ENCODE peak calls at places on chromosome 5, in seven cellular contexts. One of them, this sample, is unnamed.

GRCh38 chr5:10987881-10988504 is 227.0 kb upstream of the DAP start:
- DNase-seq in stimulated activated CD4-positive, alpha-beta T cell treated with anti-CD3 and anti-CD28 coated beads, Interleukin-2, amount 100 ng/mL, for 48 hours: peak
- DNase-seq in NCI-H345: peak
- DNase-seq in MM.1S: peak
- DNase-seq in Daoy: peak
- DNase-seq in HTR-8/SVneo: peak
- DNase-seq in stimulated activated CD8-positive, alpha-beta memory T cell treated with anti-CD3 and anti-CD28 coated beads, Interleukin-15, amount 100 ng/mL, for 4 hours: no peak
- DNase-seq in this sample: peak

GRCh38 chr5:72988769-72989168 is 32.9 kb downstream of the FCHO2 start:
- DNase-seq in NCI-H345: no peak
- DNase-seq in HTR-8/SVneo: no peak
- DNase-seq in stimulated activated CD8-positive, alpha-beta memory T cell treated with anti-CD3 and anti-CD28 coated beads, Interleukin-15, amount 100 ng/mL, for 4 hours: no peak
- DNase-seq in MM.1S: no peak
- DNase-seq in Daoy: peak
- DNase-seq in stimulated activated CD4-positive, alpha-beta T cell treated with anti-CD3 and anti-CD28 coated beads, Interleukin-2, amount 100 ng/mL, for 48 hours: no peak
- DNase-seq in this sample: no peak

GRCh38 chr5:67792891-67793290 is 422.7 kb upstream of the PIK3R1 start:
- DNase-seq in stimulated activated CD8-positive, alpha-beta memory T cell treated with anti-CD3 and anti-CD28 coated beads, Interleukin-15, amount 100 ng/mL, for 4 hours: no peak
- DNase-seq in Daoy: no peak
- DNase-seq in MM.1S: no peak
- DNase-seq in HTR-8/SVneo: no peak
- DNase-seq in NCI-H345: no peak
- DNase-seq in stimulated activated CD4-positive, alpha-beta T cell treated with anti-CD3 and anti-CD28 coated beads, Interleukin-2, amount 100 ng/mL, for 48 hours: no peak
- DNase-seq in this sample: no peak

GRCh38 chr5:65913519-65913918 is 12.9 kb upstream of the ERBIN start:
- DNase-seq in stimulated activated CD8-positive, alpha-beta memory T cell treated with anti-CD3 and anti-CD28 coated beads, Interleukin-15, amount 100 ng/mL, for 4 hours: no peak
- DNase-seq in Daoy: no peak
- DNase-seq in MM.1S: no peak
- DNase-seq in HTR-8/SVneo: no peak
- DNase-seq in stimulated activated CD4-positive, alpha-beta T cell treated with anti-CD3 and anti-CD28 coated beads, Interleukin-2, amount 100 ng/mL, for 48 hours: no peak
- DNase-seq in NCI-H345: no peak
- DNase-seq in this sample: no peak

GRCh38 chr5:71769265-71769664 is 50.2 kb downstream of the CARTPT start:
- DNase-seq in stimulated activated CD4-positive, alpha-beta T cell treated with anti-CD3 and anti-CD28 coated beads, Interleukin-2, amount 100 ng/mL, for 48 hours: no peak
- DNase-seq in Daoy: no peak
- DNase-seq in stimulated activated CD8-positive, alpha-beta memory T cell treated with anti-CD3 and anti-CD28 coated beads, Interleukin-15, amount 100 ng/mL, for 4 hours: no peak
- DNase-seq in NCI-H345: no peak
- DNase-seq in HTR-8/SVneo: no peak
- DNase-seq in MM.1S: no peak
- DNase-seq in this sample: no peak

GRCh38 chr5:103646698-103647614 is 84.4 kb upstream of the NUDT12 start:
- DNase-seq in stimulated activated CD4-positive, alpha-beta T cell treated with anti-CD3 and anti-CD28 coated beads, Interleukin-2, amount 100 ng/mL, for 48 hours: no peak
- DNase-seq in HTR-8/SVneo: no peak
- DNase-seq in stimulated activated CD8-positive, alpha-beta memory T cell treated with anti-CD3 and anti-CD28 coated beads, Interleukin-15, amount 100 ng/mL, for 4 hours: no peak
- DNase-seq in MM.1S: no peak
- DNase-seq in Daoy: no peak
- DNase-seq in NCI-H345: no peak
- DNase-seq in this sample: no peak

GRCh38 chr5:87243161-87243877 is 24.4 kb upstream of the RASA1 start:
- DNase-seq in MM.1S: no peak
- DNase-seq in NCI-H345: no peak
- DNase-seq in Daoy: peak
- DNase-seq in HTR-8/SVneo: no peak
- DNase-seq in stimulated activated CD8-positive, alpha-beta memory T cell treated with anti-CD3 and anti-CD28 coated beads, Interleukin-15, amount 100 ng/mL, for 4 hours: no peak
- DNase-seq in stimulated activated CD4-positive, alpha-beta T cell treated with anti-CD3 and anti-CD28 coated beads, Interleukin-2, amount 100 ng/mL, for 48 hours: no peak
- DNase-seq in this sample: no peak

GRCh38 chr5:107129051-107129450 is 541.7 kb downstream of the EFNA5 start:
- DNase-seq in stimulated activated CD8-positive, alpha-beta memory T cell treated with anti-CD3 and anti-CD28 coated beads, Interleukin-15, amount 100 ng/mL, for 4 hours: no peak
- DNase-seq in MM.1S: no peak
- DNase-seq in HTR-8/SVneo: no peak
- DNase-seq in NCI-H345: no peak
- DNase-seq in Daoy: no peak
- DNase-seq in stimulated activated CD4-positive, alpha-beta T cell treated with anti-CD3 and anti-CD28 coated beads, Interleukin-2, amount 100 ng/mL, for 48 hours: no peak
- DNase-seq in this sample: no peak

GRCh38 chr5:149257875-149258705 is 13.6 kb upstream of the AFAP1L1 start:
- DNase-seq in HTR-8/SVneo: peak
- DNase-seq in NCI-H345: no peak
- DNase-seq in stimulated activated CD8-positive, alpha-beta memory T cell treated with anti-CD3 and anti-CD28 coated beads, Interleukin-15, amount 100 ng/mL, for 4 hours: no peak
- DNase-seq in stimulated activated CD4-positive, alpha-beta T cell treated with anti-CD3 and anti-CD28 coated beads, Interleukin-2, amount 100 ng/mL, for 48 hours: no peak
- DNase-seq in Daoy: peak
- DNase-seq in MM.1S: no peak
- DNase-seq in this sample: no peak

GRCh38 chr5:96943829-96944228 is 7.9 kb downstream of the LNPEP start:
- DNase-seq in HTR-8/SVneo: no peak
- DNase-seq in stimulated activated CD4-positive, alpha-beta T cell treated with anti-CD3 and anti-CD28 coated beads, Interleukin-2, amount 100 ng/mL, for 48 hours: no peak
- DNase-seq in stimulated activated CD8-positive, alpha-beta memory T cell treated with anti-CD3 and anti-CD28 coated beads, Interleukin-15, amount 100 ng/mL, for 4 hours: no peak
- DNase-seq in NCI-H345: no peak
- DNase-seq in MM.1S: no peak
- DNase-seq in Daoy: no peak
- DNase-seq in this sample: no peak

GRCh38 chr5:163894645-163895044 is 389.2 kb downstream of the MAT2B start:
- DNase-seq in HTR-8/SVneo: peak
- DNase-seq in Daoy: no peak
- DNase-seq in stimulated activated CD8-positive, alpha-beta memory T cell treated with anti-CD3 and anti-CD28 coated beads, Interleukin-15, amount 100 ng/mL, for 4 hours: no peak
- DNase-seq in MM.1S: no peak
- DNase-seq in NCI-H345: no peak
- DNase-seq in stimulated activated CD4-positive, alpha-beta T cell treated with anti-CD3 and anti-CD28 coated beads, Interleukin-2, amount 100 ng/mL, for 48 hours: no peak
- DNase-seq in this sample: no peak